ENCODE peak calls at places on chromosomes 13 and 19, in eight cellular contexts. K, F, I, D, B, C, S and Y are unnamed samples.

GRCh38 chr19:12833747-12834417 is 497 bp downstream of the RTBDN start:
- DNase-seq in I (peak), B (no peak), S (no peak), D (no peak), C (no peak), K (no peak), F (no peak), Y (no peak)

GRCh38 chr13:89695343-89696257 is 1651.9 kb upstream of the MIR17HG start:
- DNase-seq in K (no peak), S (no peak), C (no peak), F (no peak), I (no peak), B (no peak), D (peak), Y (no peak)

GRCh38 chr19:17289489-17289888 is 7.8 kb downstream of the ANKLE1 start:
- DNase-seq in I (no peak), C (no peak), D (peak), K (no peak), B (peak), S (peak), F (no peak), Y (no peak)

GRCh38 chr19:20664917-20665781 is 3.8 kb upstream of the ZNF626 start:
- DNase-seq in S (no peak), D (peak), B (peak), F (peak), K (no peak), C (no peak), I (no peak), Y (no peak)

GRCh38 chr13:45833663-45834062 is 17.9 kb downstream of the SIAH3 start:
- DNase-seq in B (no peak), S (no peak), K (no peak), I (no peak), C (no peak), D (peak), F (no peak), Y (no peak)

GRCh38 chr19:45820413-45821102 is 5.5 kb upstream of the RSPH6A start:
- DNase-seq in D (no peak), F (no peak), B (no peak), S (no peak), C (no peak), I (no peak), K (no peak), Y (no peak)

GRCh38 chr13:22945321-22946226 is 235.2 kb upstream of the SGCG start:
- DNase-seq in K (no peak), C (no peak), F (no peak), I (no peak), D (no peak), B (no peak), S (no peak), Y (no peak)

GRCh38 chr19:23312515-23312914 is 62.3 kb upstream of the ZNF724 start:
- DNase-seq in C (no peak), K (no peak), S (no peak), D (no peak), B (no peak), I (no peak), F (no peak), Y (no peak)

GRCh38 chr19:7843521-7843920 is 13.5 kb downstream of the EVI5L start:
- DNase-seq in K (no peak), C (no peak), S (no peak), I (no peak), F (no peak), B (no peak), D (no peak), Y (no peak)

GRCh38 chr13:75482820-75483079 is 781 bp upstream of the TBC1D4 start:
- DNase-seq in S (no peak), B (no peak), C (no peak), K (no peak), D (no peak), I (no peak), F (no peak), Y (no peak)
- H3K4me3 ChIP-seq in S (peak), B (peak), C (peak), K (peak), D (peak), I (peak), F (peak), Y (peak)

GRCh38 chr19:3520166-3521103 is 14.3 kb downstream of the FZR1 start:
- DNase-seq in D (no peak), I (no peak), K (no peak), F (no peak), S (no peak), C (no peak), B (no peak), Y (no peak)
- H3K27ac ChIP-seq in D (no peak), I (peak), K (no peak), F (no peak), S (no peak), C (no peak), B (no peak), Y (no peak)

GRCh38 chr19:4278926-4279529 is at the start of gene SHD:
- DNase-seq in I (no peak), K (no peak), D (no peak), F (no peak), C (no peak), S (no peak), B (no peak), Y (no peak)
- H3K4me3 ChIP-seq in I (no peak), K (peak), D (no peak), F (no peak), C (peak), S (no peak), B (peak), Y (no peak)

DNA sequence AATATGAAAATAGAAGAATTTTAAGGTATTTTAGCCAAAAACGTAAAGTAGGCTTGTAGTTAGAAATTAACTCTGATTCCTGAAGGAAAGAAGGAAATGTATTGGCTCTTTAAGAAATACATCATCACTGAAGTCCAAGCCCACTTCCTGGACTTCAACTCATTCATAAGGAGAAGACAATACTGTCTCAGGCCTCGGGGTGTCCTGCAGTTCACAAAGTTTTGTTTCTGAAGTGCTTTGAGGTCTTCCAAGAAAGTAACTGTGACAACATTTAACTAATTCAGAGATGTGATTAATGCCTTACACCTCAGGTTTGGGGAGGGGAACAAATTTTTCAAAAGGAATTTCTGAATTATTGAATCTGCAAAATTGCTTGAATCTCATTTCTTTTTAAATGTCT is 65.8 kb upstream of the STARD13 start:
- DNase-seq in S (no peak), I (no peak), F (no peak), K (no peak), D (peak), B (no peak), C (no peak), Y (no peak)
- H3K27ac ChIP-seq in S (no peak), I (no peak), F (peak), K (peak), D (no peak), B (no peak), C (no peak), Y (no peak)

DNA sequence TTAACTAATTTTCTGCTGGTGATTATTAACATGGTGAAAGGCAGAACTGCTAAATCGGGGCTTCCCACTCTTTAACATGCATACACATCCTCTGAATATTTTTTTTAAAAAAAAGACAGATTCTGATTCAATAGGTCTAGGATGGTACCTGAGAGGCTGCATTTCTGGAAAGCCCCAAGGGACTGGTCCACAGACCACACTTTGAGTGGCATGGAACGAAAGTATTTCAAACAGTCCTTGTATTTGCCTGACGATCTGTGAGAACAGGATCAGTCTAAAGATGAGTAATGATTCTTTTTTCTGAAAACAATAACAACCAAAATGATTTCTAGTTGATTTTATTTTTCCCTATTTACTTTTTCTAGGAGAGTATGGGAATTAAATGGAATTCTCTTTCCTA is 16.7 kb upstream of the SPART start:
- DNase-seq in C (no peak), F (no peak), D (no peak), S (no peak), K (no peak), I (no peak), B (no peak), Y (no peak)
- H3K4me3 ChIP-seq in C (no peak), F (no peak), D (no peak), S (no peak), K (no peak), I (no peak), B (no peak), Y (no peak)

GRCh38 chr13:110284809-110285519 is 22.0 kb downstream of the COL4A1 start:
- DNase-seq in C (no peak), I (no peak), D (no peak), F (no peak), S (no peak), K (peak), B (no peak), Y (no peak)
- H3K27ac ChIP-seq in C (peak), I (no peak), D (no peak), F (peak), S (no peak), K (peak), B (no peak), Y (no peak)